ENCODE peak calls at places on chromosomes 16 and 17, in five cellular contexts. O, L, B, C and W are unnamed samples.

GRCh38 chr17:77842148-77842905 is 116.2 kb upstream of the TNRC6C start:
- DNase-seq in B (no peak), L (peak), C (no peak), O (peak), W (no peak)

GRCh38 chr17:56319531-56319930 is 166.3 kb downstream of the ANKFN1 start:
- DNase-seq in B (peak), O (no peak), C (no peak), L (peak), W (peak)

GRCh38 chr16:84993926-84994325 is 17.4 kb downstream of the ZDHHC7 start:
- DNase-seq in C (no peak), L (no peak), B (no peak), O (no peak), W (no peak)

GRCh38 chr17:27807567-27808470 is 7.5 kb upstream of the NOS2 start:
- DNase-seq in O (no peak), B (no peak), C (peak), L (no peak), W (peak)

GRCh38 chr17:79795795-79796569 is 895 bp downstream of the CBX8 start:
- DNase-seq in O (no peak), L (no peak), C (no peak), B (no peak), W (peak)

GRCh38 chr17:78342438-78343098 is 17.3 kb downstream of the SOCS3 start:
- DNase-seq in L (peak), B (no peak), O (peak), C (no peak), W (peak)

GRCh38 chr16:62711797-62712196 is 675.6 kb upstream of the CDH8 start:
- DNase-seq in O (no peak), B (peak), C (no peak), L (no peak), W (peak)

GRCh38 chr16:17451835-17452234 is 18.9 kb downstream of the XYLT1 start:
- DNase-seq in L (no peak), B (no peak), O (no peak), C (no peak), W (no peak)

GRCh38 chr16:86095906-86096485 is 197.0 kb downstream of the IRF8 start:
- DNase-seq in L (no peak), O (no peak), B (no peak), C (no peak), W (peak)

GRCh38 chr16:82756283-82756599 is 129.5 kb downstream of the CDH13 start:
- DNase-seq in O (no peak), C (no peak), B (no peak), L (peak), W (no peak)

GRCh38 chr17:826778-827177 is 44.6 kb downstream of the MRM3 start:
- DNase-seq in O (no peak), B (no peak), L (no peak), C (no peak), W (no peak)

GRCh38 chr17:67628580-67629013 is 89.1 kb upstream of the NOL11 start:
- DNase-seq in C (no peak), B (peak), L (no peak), O (no peak), W (peak)

GRCh38 chr17:62562656-62563055 is 64.8 kb upstream of the MRC2 start:
- DNase-seq in L (peak), O (no peak), C (no peak), B (no peak), W (no peak)

GRCh38 chr16:29805232-29806095 is 865 bp upstream of the MAZ start:
- DNase-seq in L (peak), C (peak), B (peak), O (peak), W (peak)

GRCh38 chr16:69836252-69836651 is 74.1 kb downstream of the WWP2 start:
- DNase-seq in O (no peak), C (no peak), L (no peak), B (no peak), W (no peak)